ENCODE peak calls at places on chromosomes 13 and 19, in seven cellular contexts. Z, T, E, W, I, S and R are unnamed samples.

GRCh38 chr13:43564941-43565340 is 221.8 kb downstream of the ENOX1 start:
- DNase-seq in Z (no peak), T (no peak), E (no peak), W (no peak), I (no peak), S (no peak), R (no peak)

GRCh38 chr19:18785179-18786124 is 5.7 kb downstream of the COMP start:
- DNase-seq in Z (peak), T (peak), E (no peak), W (peak), I (peak), S (peak), R (peak)

GRCh38 chr13:59458908-59459579 is 704.7 kb downstream of the DIAPH3 start:
- DNase-seq in Z (peak), T (peak), E (no peak), W (no peak), I (no peak), S (peak), R (peak)

GRCh38 chr19:3135961-3136683 is at the start of gene GNA15:
- DNase-seq in Z (peak), T (no peak), E (no peak), W (no peak), I (peak), S (no peak), R (peak)

GRCh38 chr13:44437356-44438233 is 64.0 kb downstream of the SERP2 start:
- DNase-seq in Z (no peak), T (peak), E (no peak), W (no peak), I (no peak), S (peak), R (peak)

GRCh38 chr19:13974073-13974472 is 21.8 kb downstream of the DCAF15 start:
- DNase-seq in Z (no peak), T (peak), E (no peak), W (no peak), I (no peak), S (peak), R (peak)

GRCh38 chr19:9673912-9674668 is 810 bp downstream of the ZNF562 start:
- DNase-seq in Z (no peak), T (peak), E (no peak), W (no peak), I (no peak), S (no peak), R (peak)

GRCh38 chr19:461664-462551 is 1.1 kb upstream of the SHC2 start:
- DNase-seq in Z (peak), T (no peak), E (no peak), W (peak), I (no peak), S (peak), R (no peak)

GRCh38 chr19:17812099-17812498 is 9.2 kb downstream of the INSL3 start:
- DNase-seq in Z (no peak), T (no peak), E (no peak), W (no peak), I (no peak), S (no peak), R (no peak)

GRCh38 chr13:23813635-23814034 is 75.6 kb downstream of the MIPEP start:
- DNase-seq in Z (no peak), T (no peak), E (no peak), W (no peak), I (no peak), S (no peak), R (no peak)

GRCh38 chr19:53936035-53936434 is 26.7 kb upstream of the CACNG8 start:
- DNase-seq in Z (no peak), T (no peak), E (no peak), W (no peak), I (no peak), S (peak), R (no peak)

GRCh38 chr19:17604372-17605025 is 49.0 kb downstream of the COLGALT1 start:
- DNase-seq in Z (no peak), T (no peak), E (no peak), W (no peak), I (no peak), S (no peak), R (no peak)

GRCh38 chr13:111906306-111906705 is 160.6 kb upstream of the SOX1 start:
- DNase-seq in Z (peak), T (no peak), E (no peak), W (peak), I (no peak), S (no peak), R (no peak)

DNA sequence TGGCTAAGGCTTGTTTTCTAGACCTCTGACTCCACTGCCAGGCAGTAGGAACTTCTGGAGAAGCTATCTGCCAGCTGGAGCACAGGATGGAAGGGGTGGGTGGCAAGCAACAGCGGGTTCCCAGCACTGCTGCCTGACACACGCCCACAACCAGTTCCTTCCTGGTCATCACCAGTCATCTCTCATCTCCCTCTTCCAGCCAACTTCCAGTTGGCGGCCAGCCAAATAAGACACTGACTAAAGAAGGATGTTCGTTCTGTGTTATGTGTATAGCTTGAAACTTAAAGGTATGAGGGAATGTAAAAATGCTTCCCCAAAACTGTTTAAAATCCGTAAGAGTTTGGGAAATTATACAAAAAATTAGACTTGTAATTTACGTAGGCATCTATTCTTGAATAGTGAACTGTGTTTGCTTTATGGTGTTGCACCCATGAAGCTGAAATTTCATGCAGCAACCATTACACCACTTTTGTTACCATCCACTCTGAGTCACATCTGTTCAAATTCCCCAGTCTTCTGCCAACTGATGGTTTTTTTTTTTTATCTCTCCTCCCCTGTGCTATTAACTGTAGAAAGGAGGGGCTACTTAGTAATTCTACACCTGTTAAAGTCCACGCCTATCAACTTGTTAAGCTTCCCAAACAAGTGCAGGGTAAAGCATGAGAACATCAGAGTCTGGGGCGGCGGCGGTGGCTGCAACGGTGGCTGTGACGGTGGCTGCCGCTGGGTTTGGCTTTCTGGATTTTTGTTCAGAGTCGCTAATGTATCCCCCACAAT is 86.2 kb upstream of the FRY start:
- DNase-seq in Z (peak), T (peak), E (no peak), W (peak), I (peak), S (peak), R (peak)
- H3K4me3 ChIP-seq in Z (no peak), T (no peak), E (no peak), W (no peak), I (no peak), S (no peak), R (no peak)

GRCh38 chr13:71863249-71863648 is 3.8 kb downstream of the DACH1 start:
- DNase-seq in Z (no peak), T (no peak), E (no peak), W (no peak), I (no peak), S (no peak), R (no peak)

GRCh38 chr13:71858647-71859046 is 8.4 kb downstream of the DACH1 start:
- DNase-seq in Z (no peak), T (no peak), E (no peak), W (no peak), I (no peak), S (no peak), R (no peak)

GRCh38 chr13:71860547-71861131 is 6.4 kb downstream of the DACH1 start:
- DNase-seq in Z (no peak), T (no peak), E (no peak), W (no peak), I (no peak), S (no peak), R (no peak)

GRCh38 chr13:71864094-71864980 is 2.7 kb downstream of the DACH1 start:
- DNase-seq in Z (peak), T (no peak), E (peak), W (peak), I (peak), S (peak), R (peak)

GRCh38 chr13:71861769-71862168 is 5.2 kb downstream of the DACH1 start:
- DNase-seq in Z (no peak), T (no peak), E (no peak), W (no peak), I (no peak), S (no peak), R (no peak)
- H3K4me3 ChIP-seq in Z (no peak), T (no peak), E (no peak), W (no peak), I (no peak), S (no peak), R (no peak)

DNA sequence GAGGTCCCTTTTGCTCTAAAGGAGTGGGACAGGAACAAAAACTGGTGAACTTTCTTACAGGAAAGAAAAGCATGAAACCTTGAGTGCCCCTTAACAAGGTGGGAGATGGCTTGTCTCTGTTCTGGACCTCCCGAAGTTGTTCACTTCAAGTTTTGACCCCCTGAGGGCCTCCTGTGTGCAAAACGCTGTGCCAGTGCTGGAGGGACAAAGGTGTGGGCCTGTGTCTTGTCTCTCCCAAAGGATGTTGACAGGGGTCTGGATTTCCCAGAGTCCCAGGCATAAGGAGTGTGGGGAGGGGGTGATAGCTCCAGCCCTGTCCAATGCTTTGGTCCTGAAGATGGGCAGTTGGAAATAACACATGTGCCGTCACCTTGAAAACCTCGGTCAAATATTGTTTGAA is 6.5 kb downstream of the ZNF536 start:
- DNase-seq in Z (no peak), T (no peak), E (no peak), W (no peak), I (no peak), S (no peak), R (no peak)
- H3K4me3 ChIP-seq in Z (no peak), T (no peak), E (no peak), W (no peak), I (no peak), S (no peak), R (no peak)

GRCh38 chr19:37007587-37008220 is 70.5 kb upstream of the ZNF420 start:
- DNase-seq in Z (peak), T (peak), E (no peak), W (peak), I (no peak), S (no peak), R (no peak)
- H3K4me3 ChIP-seq in Z (peak), T (peak), E (peak), W (peak), I (peak), S (no peak), R (peak)

GRCh38 chr19:7238091-7238490 is 56.1 kb downstream of the INSR start:
- DNase-seq in Z (no peak), T (peak), E (no peak), W (no peak), I (no peak), S (no peak), R (no peak)

GRCh38 chr19:7246601-7247000 is 47.6 kb downstream of the INSR start:
- DNase-seq in Z (no peak), T (no peak), E (no peak), W (no peak), I (no peak), S (no peak), R (no peak)

GRCh38 chr19:7247160-7247559 is 47.1 kb downstream of the INSR start:
- DNase-seq in Z (peak), T (no peak), E (no peak), W (no peak), I (no peak), S (no peak), R (no peak)

GRCh38 chr19:7242601-7243258 is 51.5 kb downstream of the INSR start:
- DNase-seq in Z (peak), T (peak), E (no peak), W (no peak), I (no peak), S (no peak), R (no peak)
- H3K4me3 ChIP-seq in Z (no peak), T (no peak), E (no peak), W (no peak), I (no peak), S (no peak), R (no peak)

GRCh38 chr13:20350380-20350763 is 118.3 kb upstream of the GJB6 start:
- DNase-seq in Z (no peak), T (no peak), E (no peak), W (no peak), I (no peak), S (no peak), R (no peak)
- H3K4me3 ChIP-seq in Z (no peak), T (no peak), E (no peak), W (no peak), I (no peak), S (no peak), R (no peak)

GRCh38 chr13:101058841-101059240 is 357.5 kb downstream of the NALCN start:
- DNase-seq in Z (no peak), T (no peak), E (no peak), W (no peak), I (no peak), S (no peak), R (no peak)

GRCh38 chr13:101053694-101054093 is 362.6 kb downstream of the NALCN start:
- DNase-seq in Z (no peak), T (no peak), E (no peak), W (no peak), I (no peak), S (no peak), R (no peak)

GRCh38 chr13:101049166-101049850 is 367.0 kb downstream of the NALCN start:
- DNase-seq in Z (no peak), T (no peak), E (no peak), W (no peak), I (no peak), S (no peak), R (peak)

GRCh38 chr13:101053289-101053688 is 363.0 kb downstream of the NALCN start:
- DNase-seq in Z (no peak), T (no peak), E (no peak), W (no peak), I (no peak), S (no peak), R (no peak)
- H3K4me3 ChIP-seq in Z (no peak), T (no peak), E (no peak), W (no peak), I (no peak), S (no peak), R (no peak)

DNA sequence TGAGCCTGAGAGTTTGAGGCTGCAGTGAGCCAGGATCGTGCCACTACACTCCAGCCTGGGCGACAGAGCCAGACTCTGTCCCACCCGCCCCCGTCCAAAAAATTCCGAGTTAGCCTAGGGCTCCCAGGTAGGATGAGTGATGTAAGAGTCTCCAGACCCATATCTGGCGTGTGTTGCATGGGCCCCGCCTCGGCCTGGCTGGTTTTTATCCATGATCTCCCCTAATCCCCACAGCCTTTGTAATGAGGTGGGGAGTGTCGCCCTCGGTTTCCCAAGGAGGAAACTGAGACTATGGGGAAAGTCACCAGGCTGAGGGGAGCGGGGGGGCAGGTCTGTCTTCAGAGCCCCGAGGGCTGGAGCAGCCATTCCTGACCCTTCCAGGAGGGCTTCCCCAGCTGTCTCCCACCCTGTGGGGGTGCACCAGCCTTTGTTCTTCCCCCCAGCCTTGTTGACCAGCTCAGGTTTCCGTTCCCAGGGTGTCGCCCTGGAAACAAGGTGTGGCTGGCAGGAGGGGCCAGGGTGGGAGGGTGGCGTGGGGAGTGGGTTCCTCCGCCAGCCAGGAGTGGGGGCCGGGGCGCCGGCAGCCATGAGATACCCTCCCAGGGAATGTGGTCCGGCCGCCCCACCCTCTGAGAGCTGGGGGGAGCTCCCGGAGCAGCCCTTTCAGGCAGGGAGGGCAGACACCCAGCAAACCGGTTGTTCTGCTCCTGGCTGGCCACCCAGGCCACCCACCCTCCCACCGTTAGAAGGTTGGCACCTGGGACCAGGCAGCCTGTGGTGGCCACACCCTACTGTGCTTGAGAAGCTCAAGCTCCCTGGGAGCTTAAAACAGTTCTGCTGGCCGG is 11.5 kb downstream of the MYH14 start:
- DNase-seq in Z (no peak), T (no peak), E (no peak), W (no peak), I (peak), S (peak), R (peak)
- H3K4me3 ChIP-seq in Z (no peak), T (no peak), E (peak), W (no peak), I (no peak), S (no peak), R (no peak)